ENCODE peak calls at places on chromosomes 12 and 14, in five cellular contexts. G, M, E, U and O are unnamed samples.

GRCh38 chr12:93183940-93184663 is 193.6 kb upstream of the NUDT4 start:
- DNase-seq in G (no peak), M (no peak), E (no peak), U (no peak), O (no peak)

GRCh38 chr12:85804663-85805062 is 31.5 kb downstream of the RASSF9 start:
- DNase-seq in G (no peak), M (peak), E (no peak), U (no peak), O (no peak)

GRCh38 chr14:35349966-35350365 is 54.6 kb downstream of the NFKBIA start:
- DNase-seq in G (no peak), M (no peak), E (no peak), U (no peak), O (no peak)

GRCh38 chr14:91311284-91311662 is 66.8 kb upstream of the GPR68 start:
- DNase-seq in G (peak), M (no peak), E (no peak), U (peak), O (no peak)

GRCh38 chr12:93065896-93066295 is 136.8 kb upstream of the EEA1 start:
- DNase-seq in G (no peak), M (no peak), E (no peak), U (no peak), O (no peak)

GRCh38 chr14:81990312-81990761 is 456.7 kb upstream of the SEL1L start:
- DNase-seq in G (peak), M (peak), E (no peak), U (peak), O (peak)

GRCh38 chr14:24504425-24504824 is 3.6 kb downstream of the CMA1 start:
- DNase-seq in G (no peak), M (no peak), E (no peak), U (no peak), O (no peak)

GRCh38 chr14:104895786-104896642 is 28.7 kb upstream of the PLD4 start:
- DNase-seq in G (no peak), M (no peak), E (no peak), U (no peak), O (no peak)

GRCh38 chr12:27293463-27293862 is 39.2 kb upstream of the BMAL2 start:
- DNase-seq in G (no peak), M (peak), E (no peak), U (no peak), O (peak)

GRCh38 chr14:56390859-56391258 is 188.7 kb upstream of the TMEM260 start:
- DNase-seq in G (no peak), M (no peak), E (no peak), U (no peak), O (no peak)